ENCODE peak calls at places on chromosome 21, in nine cellular contexts. C, X, Q, P, L, Y, N, E and K are unnamed samples.

GRCh38 chr21:43211085-43212071 is 42.6 kb downstream of the CRYAA start:
- DNase-seq in X (no peak), E (no peak), Q (peak), N (no peak), Y (no peak), C (peak), L (peak), P (no peak), K (no peak)

GRCh38 chr21:45828580-45829565 is 152.7 kb upstream of the COL6A1 start:
- DNase-seq in L (no peak), N (no peak), Y (no peak), P (no peak), X (no peak), E (no peak), C (no peak), Q (no peak), K (no peak)

GRCh38 chr21:44414291-44415072 is 40.8 kb upstream of the LRRC3 start:
- DNase-seq in L (no peak), N (no peak), E (no peak), Y (no peak), Q (no peak), P (no peak), C (peak), X (no peak), K (no peak)

GRCh38 chr21:45995686-45996179 is 14.2 kb downstream of the COL6A1 start:
- DNase-seq in C (peak), P (no peak), Y (no peak), X (no peak), Q (peak), N (no peak), L (no peak), E (no peak), K (no peak)

GRCh38 chr21:44487831-44488230 is 32.5 kb downstream of the LRRC3 start:
- DNase-seq in Y (peak), E (no peak), Q (no peak), P (no peak), X (peak), L (peak), C (no peak), N (peak), K (peak)

GRCh38 chr21:44810829-44811228 is 7.0 kb downstream of the SUMO3 start:
- DNase-seq in X (no peak), L (no peak), E (no peak), N (no peak), C (no peak), Y (no peak), P (no peak), Q (no peak), K (no peak)

GRCh38 chr21:40685121-40685630 is 161.8 kb downstream of the DSCAM start:
- DNase-seq in X (no peak), E (no peak), C (no peak), Q (peak), Y (no peak), P (peak), N (no peak), L (no peak), K (no peak)

GRCh38 chr21:18368193-18368592 is 35.4 kb downstream of the TMPRSS15 start:
- DNase-seq in E (no peak), Q (no peak), X (no peak), Y (no peak), P (no peak), C (no peak), L (no peak), N (no peak), K (no peak)

GRCh38 chr21:28090546-28090945 is 902.1 kb downstream of the LTN1 start:
- DNase-seq in P (no peak), L (no peak), E (no peak), Q (no peak), Y (no peak), X (no peak), C (no peak), N (no peak), K (no peak)

GRCh38 chr21:45409466-45410150 is 4.6 kb downstream of the COL18A1 start:
- DNase-seq in P (peak), E (no peak), L (no peak), C (peak), Q (no peak), N (no peak), X (no peak), Y (no peak), K (no peak)

GRCh38 chr21:29940993-29941392 is 1.2 kb upstream of the GRIK1 start:
- DNase-seq in X (no peak), Y (no peak), P (no peak), E (no peak), C (no peak), Q (no peak), L (no peak), N (no peak), K (no peak)

DNA sequence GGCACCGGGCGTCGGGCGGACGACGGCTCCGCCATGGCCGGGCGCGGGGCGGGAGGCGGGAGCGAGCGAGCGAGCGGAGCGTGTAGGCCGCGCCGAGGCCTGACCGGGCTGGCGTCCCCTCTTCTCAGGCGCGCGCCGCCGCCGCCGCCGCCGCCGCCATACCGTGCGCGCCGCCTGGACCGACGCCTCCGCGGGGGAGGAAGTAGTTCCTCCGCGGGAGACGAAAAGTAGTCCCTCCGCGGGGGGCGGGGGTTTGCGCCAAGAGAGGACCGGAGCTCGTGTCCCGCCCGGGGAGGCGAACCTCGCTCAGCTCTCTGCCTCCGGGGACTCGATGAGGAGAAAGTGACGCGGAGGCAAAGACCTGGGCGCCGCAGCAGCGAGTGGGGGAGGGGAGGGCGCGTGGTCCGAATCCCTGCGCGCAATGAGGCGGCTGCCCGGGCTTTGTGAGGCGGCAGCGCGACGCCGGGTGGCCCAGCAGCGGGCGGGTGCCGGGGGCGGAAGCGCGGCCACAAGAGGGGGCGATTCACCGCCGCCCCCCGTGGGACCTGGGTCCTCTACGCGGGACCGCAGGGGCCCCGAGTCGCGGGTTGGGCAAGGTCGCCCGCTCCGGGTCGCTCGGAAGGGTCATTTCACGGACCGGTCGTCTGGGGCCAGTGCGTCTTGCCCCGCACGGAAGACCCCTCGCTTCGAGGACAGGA is at the start of gene BRWD1:
- DNase-seq in C (peak), N (peak), P (peak), Q (peak), L (peak), E (peak), X (peak), Y (peak), K (peak)
- TF ChIP-seq CTCF in C (no peak), N (peak), P (peak), Q (peak), L (no peak), E (peak), X (peak), Y (peak), K (peak)

GRCh38 chr21:41712730-41713129 is 54.1 kb downstream of the RIPK4 start:
- DNase-seq in P (no peak), X (no peak), L (no peak), Y (no peak), Q (no peak), C (no peak), E (no peak), N (no peak), K (no peak)
- H3K4me3 ChIP-seq in P (no peak), X (no peak), L (no peak), Y (no peak), Q (no peak), C (no peak), E (no peak), N (no peak), K (no peak)

GRCh38 chr21:36994501-36995189 is 11.9 kb upstream of the RIPPLY3 start:
- DNase-seq in Y (no peak), N (no peak), E (no peak), X (no peak), C (no peak), Q (no peak), L (peak), P (peak), K (no peak)
- TF ChIP-seq CTCF in Y (no peak), N (peak), E (no peak), X (peak), C (no peak), Q (no peak), L (no peak), P (no peak), K (no peak)

GRCh38 chr21:35216966-35217365 is 167.9 kb upstream of the RUNX1 start:
- DNase-seq in P (no peak), Q (no peak), E (no peak), C (no peak), L (no peak), Y (no peak), X (no peak), N (no peak), K (no peak)
- H3K4me3 ChIP-seq in P (no peak), Q (no peak), E (no peak), C (no peak), L (no peak), Y (no peak), X (no peak), N (no peak), K (no peak)

GRCh38 chr21:19864456-19864855 is 1133.8 kb upstream of the NCAM2 start:
- DNase-seq in Q (no peak), P (no peak), Y (no peak), N (no peak), L (no peak), X (no peak), E (no peak), C (no peak), K (no peak)
- TF ChIP-seq CTCF in Q (no peak), P (no peak), Y (no peak), N (no peak), L (no peak), X (no peak), E (no peak), C (no peak), K (no peak)